ENCODE peak calls at places on chromosomes 3 and 15, in four cellular contexts. M is esophagus squamous epithelium, A is testis, R is H54. I is an unnamed sample.

GRCh38 chr3:5428607-5429516 is 241.4 kb downstream of the EDEM1 start:
- DNase-seq in M (no peak), A (no peak), R (no peak), I (no peak)

GRCh38 chr3:63655519-63655918 is 3.0 kb downstream of the SNTN start:
- DNase-seq in M (no peak), A (no peak), R (no peak), I (no peak)

GRCh38 chr15:70068783-70069565 is 28.7 kb downstream of the TLE3 start:
- DNase-seq in M (no peak), A (no peak), R (no peak), I (no peak)

GRCh38 chr15:84702961-84703482 is 12.9 kb downstream of the SEC11A start:
- DNase-seq in M (no peak), A (peak), R (no peak), I (peak)

GRCh38 chr3:67008388-67008787 is 10.3 kb downstream of the KBTBD8 start:
- DNase-seq in M (no peak), A (no peak), R (no peak), I (no peak)

GRCh38 chr3:140316895-140317400 is 360.9 kb upstream of the TRIM42 start:
- DNase-seq in M (no peak), A (no peak), R (no peak), I (no peak)

GRCh38 chr15:41695750-41696436 is 35.7 kb downstream of the MGA start:
- DNase-seq in M (no peak), A (peak), R (no peak), I (no peak)

GRCh38 chr3:124558898-124559649 is 171.2 kb upstream of the UMPS start:
- DNase-seq in M (no peak), A (peak), R (peak), I (peak)

GRCh38 chr3:50010959-50011358 is 71.0 kb downstream of the RBM6 start:
- DNase-seq in M (no peak), A (no peak), R (no peak), I (no peak)

GRCh38 chr3:8937064-8938020 is 25.9 kb downstream of the RAD18 start:
- DNase-seq in M (no peak), A (no peak), R (peak), I (no peak)

GRCh38 chr3:2783261-2783660 is 326.9 kb downstream of the IL5RA start:
- DNase-seq in M (no peak), A (no peak), R (no peak), I (no peak)

GRCh38 chr3:156816091-156816793 is 9.9 kb upstream of the LEKR1 start:
- DNase-seq in M (no peak), A (peak), R (no peak), I (no peak)

GRCh38 chr15:33234019-33234418 is 39.5 kb upstream of the FMN1 start:
- DNase-seq in M (no peak), A (no peak), R (no peak), I (no peak)

GRCh38 chr3:55654123-55654787 is 167.1 kb upstream of the WNT5A start:
- DNase-seq in M (no peak), A (no peak), R (no peak), I (no peak)

GRCh38 chr15:73268457-73268856 is 100.3 kb downstream of the HCN4 start:
- DNase-seq in M (no peak), A (no peak), R (no peak), I (no peak)

GRCh38 chr3:43997788-43998373 is 243.8 kb upstream of the TOPAZ1 start:
- DNase-seq in M (no peak), A (no peak), R (no peak), I (peak)

GRCh38 chr3:1506090-1506489 is 413.3 kb downstream of the CNTN6 start:
- DNase-seq in M (no peak), A (no peak), R (no peak), I (no peak)

GRCh38 chr15:66705277-66705927 is 3.4 kb downstream of the SMAD6 start:
- DNase-seq in M (no peak), A (no peak), R (no peak), I (no peak)

GRCh38 chr15:66704783-66705113 is 2.7 kb downstream of the SMAD6 start:
- DNase-seq in M (no peak), A (no peak), R (no peak), I (no peak)

GRCh38 chr15:66706840-66707239 is 4.8 kb downstream of the SMAD6 start:
- DNase-seq in M (no peak), A (no peak), R (no peak), I (no peak)

GRCh38 chr15:66707310-66708160 is 5.5 kb downstream of the SMAD6 start:
- DNase-seq in M (no peak), A (peak), R (no peak), I (no peak)

DNA sequence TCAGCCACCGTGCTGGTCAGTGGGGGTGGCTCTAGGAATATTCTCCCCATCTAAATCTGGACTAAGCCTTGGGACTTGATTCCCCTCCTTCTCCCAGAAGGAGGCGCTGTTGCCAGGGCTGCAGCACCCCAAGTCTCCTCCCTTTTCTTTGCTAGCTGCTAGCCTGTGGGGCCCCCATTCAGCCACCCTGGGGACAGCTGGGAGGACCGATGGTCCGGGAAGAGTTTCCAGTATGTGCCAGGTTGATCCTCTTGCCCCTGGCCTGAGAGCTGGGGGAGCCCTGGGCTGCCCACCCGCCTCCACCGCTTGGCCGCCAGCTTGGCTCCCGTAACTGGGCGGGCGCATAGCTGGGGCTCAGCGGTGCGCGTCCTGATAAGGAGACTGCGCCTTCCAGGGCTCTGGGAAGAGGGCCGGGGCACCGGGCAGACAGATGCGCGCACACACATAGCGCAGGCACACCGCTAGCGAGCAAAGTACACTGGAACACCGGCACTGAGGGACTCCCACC is 4.2 kb downstream of the SMAD6 start:
- DNase-seq in M (no peak), A (peak), R (no peak), I (no peak)
- TF ChIP-seq POLR2A in M (no peak), A (no peak), R (no peak), I (no peak)

GRCh38 chr15:38843736-38844590 is 279.3 kb upstream of the RASGRP1 start:
- DNase-seq in M (no peak), A (no peak), R (peak), I (no peak)
- TF ChIP-seq POLR2A in M (no peak), A (no peak), R (no peak), I (no peak)

GRCh38 chr3:57756528-57757401 is 656 bp downstream of the SLMAP start:
- DNase-seq in M (no peak), A (peak), R (peak), I (peak)
- TF ChIP-seq POLR2A in M (no peak), A (no peak), R (peak), I (no peak)

GRCh38 chr3:129314757-129315385 is 36.2 kb downstream of the HMCES start:
- DNase-seq in M (no peak), A (peak), R (peak), I (peak)
- TF ChIP-seq POLR2A in M (no peak), A (no peak), R (no peak), I (no peak)

GRCh38 chr3:188948658-188949400 is 222.9 kb upstream of the TPRG1 start:
- DNase-seq in M (no peak), A (peak), R (peak), I (no peak)

GRCh38 chr3:188947401-188947982 is 224.3 kb upstream of the TPRG1 start:
- DNase-seq in M (no peak), A (peak), R (peak), I (peak)

GRCh38 chr3:188946351-188946750 is 225.4 kb upstream of the TPRG1 start:
- DNase-seq in M (no peak), A (no peak), R (no peak), I (no peak)

GRCh38 chr3:188946837-188947236 is 224.9 kb upstream of the TPRG1 start:
- DNase-seq in M (no peak), A (no peak), R (no peak), I (no peak)

DNA sequence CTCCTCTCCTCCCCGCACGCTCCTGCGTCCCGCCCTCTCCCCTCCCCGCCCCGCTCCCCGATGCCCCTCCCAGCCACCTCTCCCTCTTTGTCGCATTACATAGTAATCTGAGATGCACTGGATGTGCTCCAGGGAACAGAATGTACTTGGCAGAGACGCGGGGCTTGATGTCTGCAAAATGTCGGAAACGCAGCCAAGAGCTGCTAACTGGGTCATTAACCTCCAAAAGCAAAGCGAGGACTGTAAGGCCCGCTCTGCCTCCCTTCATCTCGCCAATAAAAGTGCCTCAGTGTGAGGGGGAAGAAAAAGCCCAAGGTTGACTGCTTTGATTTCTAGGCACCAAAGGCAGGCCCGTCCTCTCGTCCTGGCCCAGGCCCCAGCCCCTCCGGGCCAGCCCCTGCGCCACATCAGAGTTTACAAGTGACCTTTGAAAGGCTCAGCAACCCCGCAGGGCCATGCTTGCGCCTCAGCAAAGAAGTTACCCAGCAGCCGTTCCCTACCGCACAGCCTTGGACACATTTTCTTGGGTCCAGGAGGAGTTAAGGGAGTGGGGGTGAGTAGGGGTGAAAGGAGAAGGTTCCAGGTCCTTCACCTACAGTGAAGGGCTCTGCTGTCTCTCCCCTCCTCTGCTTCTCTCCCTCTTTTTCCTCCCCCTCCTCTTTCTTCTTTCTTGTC is 223.7 kb upstream of the TPRG1 start:
- DNase-seq in M (peak), A (peak), R (peak), I (peak)
- TF ChIP-seq POLR2A in M (no peak), A (no peak), R (no peak), I (no peak)

GRCh38 chr3:136928240-136928639 is 29.5 kb upstream of the IL20RB start:
- DNase-seq in M (no peak), A (no peak), R (no peak), I (no peak)

GRCh38 chr3:136932518-136932917 is 25.3 kb upstream of the IL20RB start:
- DNase-seq in M (no peak), A (no peak), R (no peak), I (no peak)

GRCh38 chr3:136931587-136931986 is 26.2 kb upstream of the IL20RB start:
- DNase-seq in M (no peak), A (no peak), R (no peak), I (no peak)

GRCh38 chr3:136932978-136933812 is 24.6 kb upstream of the IL20RB start:
- DNase-seq in M (no peak), A (no peak), R (no peak), I (no peak)

DNA sequence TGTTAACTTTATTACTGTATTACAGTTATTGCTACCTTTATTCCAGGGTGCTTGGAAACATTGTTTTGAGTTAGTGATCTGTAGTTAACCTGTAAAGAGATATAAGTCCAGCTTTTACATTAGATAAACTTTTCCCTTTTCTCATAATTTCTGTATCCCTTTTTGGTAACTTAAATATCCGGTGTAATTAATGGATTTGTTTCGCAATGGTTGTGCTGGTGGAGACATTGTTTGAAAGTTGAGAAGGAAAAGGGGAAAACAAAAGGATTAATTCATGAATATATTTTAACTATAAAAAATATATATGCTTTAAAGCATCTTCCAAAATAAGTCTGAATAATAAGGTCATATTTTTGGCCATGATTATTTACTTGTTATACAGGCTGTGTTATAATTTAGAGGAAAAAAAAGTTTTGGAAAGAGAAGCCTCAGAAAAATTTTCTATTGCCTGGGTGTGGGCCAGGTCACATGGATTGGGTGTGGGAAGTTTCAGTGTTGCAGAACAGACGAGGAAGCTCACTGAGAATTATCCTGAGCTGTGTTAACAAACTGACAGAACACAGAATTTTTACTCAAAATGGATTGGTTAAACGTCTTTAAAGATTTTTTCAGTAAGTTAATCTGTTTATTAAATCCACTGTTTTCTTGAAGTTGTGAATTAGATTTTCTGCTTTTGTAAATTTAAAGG is 27.7 kb upstream of the IL20RB start:
- DNase-seq in M (no peak), A (peak), R (no peak), I (peak)
- TF ChIP-seq POLR2A in M (no peak), A (no peak), R (no peak), I (no peak)